ENCODE peak calls at places on chromosomes 16 and 17, in eight cellular contexts. L, U, Z, N, T, J, E and O are unnamed samples.
A peak's percentile ranks its signal among the peaks of the same experiment; 100 is the strongest.

GRCh38 chr17:81245024-81245664 is 6.0 kb downstream of the NDUFAF8 start:
- DNase-seq in L (no peak), U (no peak), Z (no peak), N (no peak), T (no peak), J (peak; percentile 82), E (no peak), O (peak; percentile 45)

GRCh38 chr17:7589891-7590611 is at the start of gene SOX15:
- DNase-seq in L (no peak), U (no peak), Z (no peak), N (peak; percentile 55), T (no peak), J (no peak), E (no peak), O (no peak)

GRCh38 chr16:17440131-17440530 is 30.6 kb downstream of the XYLT1 start:
- DNase-seq in L (no peak), U (no peak), Z (no peak), N (no peak), T (no peak), J (peak; percentile 64), E (no peak), O (no peak)

GRCh38 chr17:27553019-27553511 is 77.9 kb upstream of the LGALS9 start:
- DNase-seq in L (no peak), U (no peak), Z (no peak), N (no peak), T (no peak), J (no peak), E (no peak), O (no peak)

GRCh38 chr16:46947900-46948547 is 25.4 kb downstream of the DNAJA2 start:
- DNase-seq in L (no peak), U (no peak), Z (no peak), N (peak; percentile 22), T (no peak), J (peak; percentile 29), E (peak; percentile 3), O (peak; percentile 32)

GRCh38 chr16:86732621-86733297 is 154.4 kb downstream of the FOXL1 start:
- DNase-seq in L (no peak), U (no peak), Z (no peak), N (peak; percentile 5), T (no peak), J (no peak), E (no peak), O (no peak)

GRCh38 chr17:8063761-8064589 is 23.5 kb downstream of the ALOX12B start:
- DNase-seq in L (no peak), U (no peak), Z (no peak), N (no peak), T (no peak), J (no peak), E (no peak), O (no peak)

GRCh38 chr16:46620265-46621005 is 744 bp downstream of the SHCBP1 start:
- DNase-seq in L (no peak), U (no peak), Z (no peak), N (peak; percentile 13), T (no peak), J (no peak), E (no peak), O (no peak)

GRCh38 chr16:89096768-89097527 is 3.3 kb downstream of the ACSF3 start:
- DNase-seq in L (peak; percentile 49), U (no peak), Z (no peak), N (no peak), T (no peak), J (no peak), E (no peak), O (no peak)

GRCh38 chr16:29992371-29992967 is 2.9 kb downstream of the HIRIP3 start:
- DNase-seq in L (no peak), U (no peak), Z (no peak), N (peak; percentile 40), T (no peak), J (no peak), E (no peak), O (no peak)

GRCh38 chr17:82065638-82066303 is at the start of gene DUS1L:
- DNase-seq in L (peak; percentile 87), U (no peak), Z (peak; percentile 48), N (no peak), T (peak; percentile 95), J (peak; percentile 84), E (no peak), O (no peak)

GRCh38 chr16:52456368-52456767 is 90.6 kb downstream of the TOX3 start:
- DNase-seq in L (no peak), U (no peak), Z (no peak), N (no peak), T (no peak), J (no peak), E (no peak), O (no peak)

GRCh38 chr16:75080205-75081029 is 36.2 kb downstream of the LDHD start:
- DNase-seq in L (no peak), U (no peak), Z (no peak), N (peak; percentile 64), T (no peak), J (no peak), E (peak; percentile 45), O (no peak)

GRCh38 chr17:5422505-5422904 is 2.5 kb downstream of the RPAIN start:
- DNase-seq in L (no peak), U (no peak), Z (no peak), N (peak; percentile 86), T (no peak), J (no peak), E (no peak), O (no peak)

GRCh38 chr16:67154578-67155304 is 3.9 kb upstream of the B3GNT9 start:
- DNase-seq in L (no peak), U (no peak), Z (no peak), N (no peak), T (no peak), J (no peak), E (no peak), O (no peak)

GRCh38 chr16:48999508-48999907 is 282.1 kb downstream of the CBLN1 start:
- DNase-seq in L (no peak), U (no peak), Z (no peak), N (no peak), T (no peak), J (no peak), E (no peak), O (no peak)

GRCh38 chr17:29243792-29244191 is 2.9 kb upstream of the CRYBA1 start:
- DNase-seq in L (no peak), U (no peak), Z (no peak), N (peak; percentile 45), T (no peak), J (no peak), E (no peak), O (no peak)

GRCh38 chr17:50660042-50660886 is 25.6 kb downstream of the ABCC3 start:
- DNase-seq in L (no peak), U (peak; percentile 54), Z (no peak), N (no peak), T (no peak), J (no peak), E (no peak), O (no peak)

GRCh38 chr17:16281351-16281750 is 64.3 kb downstream of the PIGL start:
- DNase-seq in L (no peak), U (no peak), Z (no peak), N (peak; percentile 78), T (no peak), J (no peak), E (peak; percentile 35), O (no peak)

GRCh38 chr17:40550608-40551007 is 14.7 kb downstream of the CCR7 start:
- DNase-seq in L (peak; percentile 21), U (peak; percentile 77), Z (no peak), N (peak; percentile 44), T (no peak), J (no peak), E (peak; percentile 98), O (no peak)

GRCh38 chr16:57576429-57576870 is 34.0 kb downstream of the ADGRG5 start:
- DNase-seq in L (peak; percentile 80), U (peak; percentile 76), Z (peak; percentile 38), N (peak; percentile 36), T (peak; percentile 80), J (no peak), E (no peak), O (peak; percentile 26)

GRCh38 chr17:18027280-18027679 is 11.7 kb downstream of the ATPAF2 start:
- DNase-seq in L (no peak), U (no peak), Z (no peak), N (no peak), T (no peak), J (no peak), E (no peak), O (no peak)

GRCh38 chr17:79219208-79219935 is 144.7 kb downstream of the ENGASE start:
- DNase-seq in L (no peak), U (no peak), Z (no peak), N (no peak), T (no peak), J (no peak), E (no peak), O (no peak)

GRCh38 chr17:36070427-36070826 is 6.4 kb downstream of the CCL18 start:
- DNase-seq in L (no peak), U (no peak), Z (no peak), N (no peak), T (no peak), J (no peak), E (no peak), O (no peak)

GRCh38 chr17:79945591-79946255 is 89.9 kb downstream of the TBC1D16 start:
- DNase-seq in L (no peak), U (peak; percentile 10), Z (no peak), N (no peak), T (no peak), J (no peak), E (no peak), O (no peak)

GRCh38 chr17:79106958-79107357 is 32.3 kb downstream of the ENGASE start:
- DNase-seq in L (no peak), U (no peak), Z (no peak), N (no peak), T (no peak), J (no peak), E (no peak), O (no peak)

GRCh38 chr16:54446639-54447038 is 160.1 kb upstream of the IRX3 start:
- DNase-seq in L (no peak), U (peak; percentile 92), Z (no peak), N (peak; percentile 92), T (no peak), J (no peak), E (peak; percentile 90), O (no peak)

GRCh38 chr17:36117505-36118382 is 14.1 kb downstream of the CCL4 start:
- DNase-seq in L (no peak), U (no peak), Z (no peak), N (no peak), T (no peak), J (peak; percentile 44), E (no peak), O (no peak)

GRCh38 chr17:28726396-28726911 is 421 bp upstream of the TLCD1 start:
- DNase-seq in L (peak; percentile 83), U (peak; percentile 56), Z (peak; percentile 58), N (peak; percentile 37), T (no peak), J (no peak), E (no peak), O (no peak)

GRCh38 chr16:88921603-88921995 is 55.1 kb upstream of the PABPN1L start:
- DNase-seq in L (no peak), U (no peak), Z (no peak), N (no peak), T (no peak), J (no peak), E (no peak), O (no peak)

GRCh38 chr17:48103379-48103715 is 2.1 kb upstream of the CBX1 start:
- DNase-seq in L (no peak), U (no peak), Z (no peak), N (no peak), T (no peak), J (no peak), E (no peak), O (no peak)

GRCh38 chr16:85796152-85796551 is 3.2 kb downstream of the EMC8 start:
- DNase-seq in L (no peak), U (no peak), Z (no peak), N (no peak), T (no peak), J (no peak), E (no peak), O (no peak)

GRCh38 chr17:38724337-38724988 is 5.7 kb upstream of the CISD3 start:
- DNase-seq in L (no peak), U (peak; percentile 54), Z (no peak), N (no peak), T (peak; percentile 74), J (no peak), E (no peak), O (no peak)

GRCh38 chr16:88925540-88925887 is 51.5 kb downstream of the CBFA2T3 start:
- DNase-seq in L (no peak), U (no peak), Z (no peak), N (no peak), T (no peak), J (no peak), E (no peak), O (no peak)